ENCODE peak calls at places on chromosomes 2 and 18, in ten cellular contexts. V is heart right ventricle, K is PC-3, Y is HCT116, U is suprapubic skin, T is gastrocnemius medialis, A is adrenal gland, R is ovary, J is psoas muscle, S is SK-N-SH. Q is an unnamed sample.

GRCh38 chr18:65937180-65937579 is 186.4 kb downstream of the CDH7 start:
- DNase-seq in V (no peak), K (no peak), Y (no peak), U (no peak), T (no peak), A (no peak), R (no peak), J (no peak), S (no peak), Q (no peak)

GRCh38 chr2:187553908-187554703 is at the start of gene TFPI:
- DNase-seq in V (no peak), K (peak; percentile 53), Y (no peak), U (no peak), T (peak; percentile 37), A (peak; percentile 35), R (no peak), J (peak; percentile 33), S (no peak), Q (no peak)

GRCh38 chr2:221077799-221078198 is 494.3 kb downstream of the EPHA4 start:
- DNase-seq in V (no peak), K (no peak), Y (no peak), U (no peak), T (no peak), A (no peak), R (no peak), J (no peak), S (no peak), Q (no peak)

GRCh38 chr18:48802543-48803428 is 148.0 kb downstream of the SMAD7 start:
- DNase-seq in V (no peak), K (no peak), Y (no peak), U (no peak), T (peak; percentile 60), A (peak; percentile 19), R (peak; percentile 41), J (peak; percentile 52), S (no peak), Q (peak; percentile 48)

GRCh38 chr2:130328710-130329109 is 14.0 kb upstream of the IMP4 start:
- DNase-seq in V (no peak), K (peak; percentile 36), Y (no peak), U (no peak), T (no peak), A (no peak), R (no peak), J (no peak), S (no peak), Q (no peak)

GRCh38 chr2:178756843-178757242 is 50.4 kb downstream of the TTN start:
- DNase-seq in V (no peak), K (peak; percentile 89), Y (no peak), U (no peak), T (no peak), A (no peak), R (no peak), J (no peak), S (no peak), Q (no peak)

GRCh38 chr2:74459377-74460118 is 1.3 kb downstream of the WBP1 start:
- DNase-seq in V (no peak), K (no peak), Y (no peak), U (no peak), T (no peak), A (no peak), R (no peak), J (peak; percentile 40), S (no peak), Q (no peak)

GRCh38 chr2:71226391-71226964 is 425 bp downstream of the PAIP2B start:
- DNase-seq in V (peak; percentile 51), K (peak; percentile 29), Y (no peak), U (peak; percentile 74), T (peak; percentile 42), A (peak; percentile 14), R (peak; percentile 67), J (peak; percentile 60), S (peak; percentile 47), Q (peak; percentile 71)

GRCh38 chr2:128386066-128386465 is 67.4 kb upstream of the HS6ST1 start:
- DNase-seq in V (no peak), K (no peak), Y (no peak), U (peak; percentile 38), T (peak; percentile 5), A (no peak), R (no peak), J (peak; percentile 33), S (no peak), Q (peak; percentile 45)

GRCh38 chr2:85400541-85400940 is 9.6 kb downstream of the CAPG start:
- DNase-seq in V (no peak), K (no peak), Y (no peak), U (no peak), T (no peak), A (no peak), R (no peak), J (no peak), S (peak; percentile 6), Q (peak; percentile 11)

GRCh38 chr2:232628466-232629200 is 4.8 kb upstream of the EFHD1 start:
- DNase-seq in V (peak; percentile 68), K (no peak), Y (no peak), U (no peak), T (peak; percentile 77), A (no peak), R (peak; percentile 80), J (peak; percentile 70), S (no peak), Q (no peak)

GRCh38 chr2:235366390-235366789 is 127.5 kb upstream of the AGAP1 start:
- DNase-seq in V (no peak), K (no peak), Y (no peak), U (no peak), T (no peak), A (no peak), R (no peak), J (no peak), S (no peak), Q (no peak)

GRCh38 chr18:63762518-63762917 is 12.7 kb upstream of the SERPINB7 start:
- DNase-seq in V (no peak), K (peak; percentile 89), Y (no peak), U (no peak), T (no peak), A (no peak), R (no peak), J (no peak), S (no peak), Q (no peak)

GRCh38 chr18:41906528-41907256 is 48.3 kb upstream of the PIK3C3 start:
- DNase-seq in V (no peak), K (peak; percentile 61), Y (peak; percentile 15), U (no peak), T (no peak), A (no peak), R (no peak), J (no peak), S (peak; percentile 51), Q (no peak)

DNA sequence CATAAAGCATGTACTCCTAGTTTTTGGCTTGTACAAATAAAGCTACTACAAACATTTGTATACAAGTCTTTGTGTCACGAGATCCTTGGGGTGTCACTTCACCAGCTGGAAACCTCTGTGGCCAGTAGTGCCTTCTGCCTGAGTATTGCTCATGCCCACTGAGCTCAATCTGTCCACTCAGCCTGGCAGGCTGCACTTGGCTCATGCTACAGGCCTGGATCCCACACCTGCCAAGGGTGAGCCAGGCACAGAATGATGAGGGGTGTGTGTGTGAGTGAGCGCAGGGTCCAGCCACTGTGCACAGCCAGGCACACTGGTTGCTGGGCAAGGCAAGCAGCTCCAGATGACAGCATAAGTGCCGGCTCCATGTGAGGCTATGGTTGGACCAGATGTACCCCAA is 13.1 kb downstream of the SRD5A2 start:
- DNase-seq in V (no peak), K (no peak), Y (no peak), U (no peak), T (no peak), A (no peak), R (no peak), J (no peak), S (no peak), Q (peak; percentile 22)
- TF ChIP-seq CTCF in V (no peak), K (no peak), Y (no peak), U (no peak), T (no peak), A (no peak), R (no peak), J (no peak), S (no peak), Q (no peak)

GRCh38 chr2:215904101-215904500 is 109.2 kb downstream of the MREG start:
- DNase-seq in V (no peak), K (peak; percentile 51), Y (no peak), U (no peak), T (no peak), A (no peak), R (no peak), J (no peak), S (no peak), Q (no peak)
- H3K4me3 ChIP-seq in V (no peak overlapping the region), K (no peak overlapping the region), Y (no peak overlapping the region), U (no peak overlapping the region), T (no peak overlapping the region), A (no peak overlapping the region), R (no peak overlapping the region), J (no peak overlapping the region), S (no peak overlapping the region), Q (no peak overlapping the region)

GRCh38 chr2:174108579-174108978 is 139.8 kb downstream of the OLA1 start:
- DNase-seq in V (no peak), K (no peak), Y (no peak), U (no peak), T (no peak), A (no peak), R (no peak), J (no peak), S (no peak), Q (no peak)

GRCh38 chr2:174112073-174112472 is 136.3 kb downstream of the OLA1 start:
- DNase-seq in V (no peak), K (no peak), Y (no peak), U (no peak), T (no peak), A (no peak), R (no peak), J (no peak), S (no peak), Q (no peak)

GRCh38 chr2:174106736-174107135 is 141.6 kb upstream of the SP3 start:
- DNase-seq in V (no peak), K (no peak), Y (no peak), U (no peak), T (no peak), A (no peak), R (no peak), J (no peak), S (no peak), Q (no peak)
- H3K9me3 ChIP-seq in V (no peaks in the 10 kb centered on the region), K (no peaks in the 10 kb centered on the region), Y (no peaks in the 10 kb centered on the region), U (no peaks in the 10 kb centered on the region), T (no peaks in the 10 kb centered on the region), A (no peaks in the 10 kb centered on the region), R (no peaks in the 10 kb centered on the region), J (no peaks in the 10 kb centered on the region), S (no peaks in the 10 kb centered on the region), Q (no peaks in the 10 kb centered on the region)

GRCh38 chr2:58594762-58595161 is 353.6 kb upstream of the FANCL start:
- DNase-seq in V (no peak), K (peak; percentile 33), Y (no peak), U (no peak), T (no peak), A (no peak), R (no peak), J (no peak), S (no peak), Q (no peak)

GRCh38 chr2:58598171-58598570 is 357.0 kb upstream of the FANCL start:
- DNase-seq in V (no peak), K (no peak), Y (no peak), U (no peak), T (no peak), A (no peak), R (no peak), J (no peak), S (no peak), Q (no peak)

GRCh38 chr2:58595714-58596113 is 354.6 kb upstream of the FANCL start:
- DNase-seq in V (no peak), K (no peak), Y (no peak), U (no peak), T (no peak), A (no peak), R (no peak), J (no peak), S (no peak), Q (no peak)

GRCh38 chr2:58594175-58594574 is 353.1 kb upstream of the FANCL start:
- DNase-seq in V (no peak), K (peak; percentile 40), Y (peak; percentile 28), U (no peak), T (no peak), A (no peak), R (no peak), J (no peak), S (peak; percentile 34), Q (no peak)
- TF ChIP-seq CTCF in V (no peak), K (peak; percentile 50), Y (no peak), U (no peak), T (no peak), A (no peak), R (no peak), J (no peak), S (peak; percentile 46), Q (no peak)